ENCODE peak calls at places on chromosomes 2 and 18, in five cellular contexts. One of them, this sample, is unnamed.

GRCh38 chr18:72180689-72181088 is 363.5 kb downstream of the CBLN2 start:
- DNase-seq in neural progenitor cell: no peak
- DNase-seq in trophoblast cell: no peak
- DNase-seq in neuronal stem cell: no peak
- DNase-seq in HCT116: no peak
- DNase-seq in this sample: no peak

GRCh38 chr2:86275384-86275799 is 62.0 kb downstream of the REEP1 start:
- DNase-seq in HCT116: no peak
- DNase-seq in neuronal stem cell: no peak
- DNase-seq in neural progenitor cell: no peak
- DNase-seq in trophoblast cell: no peak
- DNase-seq in this sample: no peak

GRCh38 chr18:48698707-48699106 is 159.9 kb downstream of the CTIF start:
- DNase-seq in neural progenitor cell: no peak
- DNase-seq in HCT116: no peak
- DNase-seq in trophoblast cell: no peak
- DNase-seq in neuronal stem cell: no peak
- DNase-seq in this sample: no peak

GRCh38 chr2:182503886-182504285 is 77.0 kb upstream of the PDE1A start:
- DNase-seq in trophoblast cell: peak; percentile 76
- DNase-seq in neural progenitor cell: no peak
- DNase-seq in neuronal stem cell: no peak
- DNase-seq in HCT116: no peak
- DNase-seq in this sample: no peak

GRCh38 chr2:156944871-156945270 is 312.6 kb upstream of the GALNT5 start:
- DNase-seq in neuronal stem cell: no peak
- DNase-seq in trophoblast cell: no peak
- DNase-seq in HCT116: no peak
- DNase-seq in neural progenitor cell: no peak
- DNase-seq in this sample: no peak

GRCh38 chr2:127154985-127155650 is 48.2 kb upstream of the BIN1 start:
- DNase-seq in trophoblast cell: no peak
- DNase-seq in neural progenitor cell: no peak
- DNase-seq in HCT116: no peak
- DNase-seq in neuronal stem cell: no peak
- DNase-seq in this sample: no peak

GRCh38 chr2:216163518-216163917 is 54.4 kb downstream of the XRCC5 start:
- DNase-seq in neuronal stem cell: no peak
- DNase-seq in HCT116: no peak
- DNase-seq in neural progenitor cell: no peak
- DNase-seq in trophoblast cell: no peak
- DNase-seq in this sample: no peak

GRCh38 chr18:45049548-45050307 is 369.0 kb downstream of the SETBP1 start:
- DNase-seq in neural progenitor cell: no peak
- DNase-seq in neuronal stem cell: no peak
- DNase-seq in trophoblast cell: no peak
- DNase-seq in HCT116: no peak
- DNase-seq in this sample: no peak

GRCh38 chr2:11550901-11551568 is 17.2 kb downstream of the GREB1 start:
- DNase-seq in HCT116: no peak
- DNase-seq in neuronal stem cell: no peak
- DNase-seq in trophoblast cell: no peak
- DNase-seq in neural progenitor cell: no peak
- DNase-seq in this sample: no peak

GRCh38 chr18:26654173-26655009 is 106.0 kb upstream of the KCTD1 start:
- DNase-seq in neuronal stem cell: no peak
- DNase-seq in HCT116: no peak
- DNase-seq in trophoblast cell: no peak
- DNase-seq in neural progenitor cell: no peak
- DNase-seq in this sample: no peak

GRCh38 chr2:197827618-197828017 is 23.2 kb downstream of the PLCL1 start:
- DNase-seq in trophoblast cell: no peak
- DNase-seq in HCT116: no peak
- DNase-seq in neuronal stem cell: no peak
- DNase-seq in neural progenitor cell: no peak
- DNase-seq in this sample: no peak

GRCh38 chr18:61948196-61948800 is 55.5 kb upstream of the RNF152 start:
- DNase-seq in HCT116: no peak
- DNase-seq in neural progenitor cell: peak; percentile 39
- DNase-seq in neuronal stem cell: peak; percentile 59
- DNase-seq in trophoblast cell: no peak
- DNase-seq in this sample: no peak

GRCh38 chr2:206736935-206737334 is 18.7 kb upstream of the DYTN start:
- DNase-seq in HCT116: no peak
- DNase-seq in neural progenitor cell: no peak
- DNase-seq in neuronal stem cell: no peak
- DNase-seq in trophoblast cell: no peak
- DNase-seq in this sample: no peak

GRCh38 chr2:141728142-141728541 is 402.7 kb downstream of the LRP1B start:
- DNase-seq in trophoblast cell: no peak
- DNase-seq in neuronal stem cell: no peak
- DNase-seq in HCT116: no peak
- DNase-seq in neural progenitor cell: peak; percentile 35
- DNase-seq in this sample: peak; percentile 15

GRCh38 chr2:158191076-158191566 is 89.4 kb downstream of the UPP2 start:
- DNase-seq in neural progenitor cell: peak; percentile 23
- DNase-seq in neuronal stem cell: no peak
- DNase-seq in HCT116: peak; percentile 13
- DNase-seq in trophoblast cell: no peak
- DNase-seq in this sample: no peak

GRCh38 chr2:200319587-200320337 is 13.3 kb downstream of the SPATS2L start:
- DNase-seq in neural progenitor cell: no peak
- DNase-seq in trophoblast cell: peak; percentile 46
- DNase-seq in HCT116: no peak
- DNase-seq in neuronal stem cell: no peak
- DNase-seq in this sample: no peak

GRCh38 chr2:165293439-165294420 is 54.5 kb downstream of the SCN2A start:
- DNase-seq in trophoblast cell: peak; percentile 95
- DNase-seq in neuronal stem cell: peak; percentile 70
- DNase-seq in neural progenitor cell: peak; percentile 94
- DNase-seq in HCT116: peak; percentile 79
- DNase-seq in this sample: peak; percentile 89

GRCh38 chr2:40488101-40488598 is 36.3 kb upstream of the SLC8A1 start:
- DNase-seq in neural progenitor cell: peak; percentile 58
- DNase-seq in trophoblast cell: peak; percentile 40
- DNase-seq in HCT116: peak; percentile 2
- DNase-seq in neuronal stem cell: peak; percentile 44
- DNase-seq in this sample: no peak

GRCh38 chr2:129233751-129234406 is 745.6 kb upstream of the RAB6C start:
- DNase-seq in trophoblast cell: peak; percentile 42
- DNase-seq in neural progenitor cell: peak; percentile 52
- DNase-seq in neuronal stem cell: peak; percentile 6
- DNase-seq in HCT116: no peak
- DNase-seq in this sample: no peak

GRCh38 chr2:215027775-215028174 is 110.7 kb downstream of the ABCA12 start:
- DNase-seq in neural progenitor cell: no peak
- DNase-seq in neuronal stem cell: no peak
- DNase-seq in HCT116: no peak
- DNase-seq in trophoblast cell: no peak
- DNase-seq in this sample: no peak

GRCh38 chr2:221997100-221997499 is 301.7 kb downstream of the PAX3 start:
- DNase-seq in trophoblast cell: peak; percentile 76
- DNase-seq in HCT116: peak; percentile 43
- DNase-seq in neuronal stem cell: no peak
- DNase-seq in neural progenitor cell: no peak
- DNase-seq in this sample: peak; percentile 40

GRCh38 chr2:49444005-49444404 is 289.7 kb upstream of the FSHR start:
- DNase-seq in neuronal stem cell: no peak
- DNase-seq in HCT116: no peak
- DNase-seq in trophoblast cell: no peak
- DNase-seq in neural progenitor cell: no peak
- DNase-seq in this sample: no peak

GRCh38 chr2:3512086-3512485 is 7.2 kb downstream of the ADI1 start:
- DNase-seq in neural progenitor cell: no peak
- DNase-seq in HCT116: no peak
- DNase-seq in neuronal stem cell: no peak
- DNase-seq in trophoblast cell: no peak
- DNase-seq in this sample: peak; percentile 61

GRCh38 chr2:208584387-208584965 is 177.9 kb downstream of the PTH2R start:
- DNase-seq in trophoblast cell: no peak
- DNase-seq in neural progenitor cell: peak; percentile 25
- DNase-seq in neuronal stem cell: peak; percentile 9
- DNase-seq in HCT116: no peak
- DNase-seq in this sample: no peak

GRCh38 chr2:18988557-18989232 is 369.7 kb downstream of the OSR1 start:
- DNase-seq in neural progenitor cell: peak; percentile 82
- DNase-seq in trophoblast cell: no peak
- DNase-seq in HCT116: no peak
- DNase-seq in neuronal stem cell: peak; percentile 73
- DNase-seq in this sample: peak; percentile 30
- H3K9ac ChIP-seq in neural progenitor cell: no peak overlapping the region
- H3K9ac ChIP-seq in trophoblast cell: no peak overlapping the region
- H3K9ac ChIP-seq in HCT116: no peak overlapping the region
- H3K9ac ChIP-seq in neuronal stem cell: no peak overlapping the region
- H3K9ac ChIP-seq in this sample: no peak overlapping the region

GRCh38 chr2:235670974-235671787 is 177.3 kb downstream of the AGAP1 start:
- DNase-seq in neural progenitor cell: peak; percentile 14
- DNase-seq in neuronal stem cell: no peak
- DNase-seq in trophoblast cell: no peak
- DNase-seq in HCT116: no peak
- DNase-seq in this sample: no peak
- H3K9ac ChIP-seq in neural progenitor cell: no peak overlapping the region
- H3K9ac ChIP-seq in neuronal stem cell: peak overlapping the region; percentile 83
- H3K9ac ChIP-seq in trophoblast cell: no peak overlapping the region
- H3K9ac ChIP-seq in HCT116: no peak overlapping the region
- H3K9ac ChIP-seq in this sample: peak overlapping the region; percentile 76

GRCh38 chr2:10389596-10389995 is 58.5 kb downstream of the ODC1 start:
- DNase-seq in neural progenitor cell: no peak
- DNase-seq in trophoblast cell: peak; percentile 59
- DNase-seq in HCT116: no peak
- DNase-seq in neuronal stem cell: no peak
- DNase-seq in this sample: no peak

GRCh38 chr2:10389191-10389590 is 58.9 kb downstream of the ODC1 start:
- DNase-seq in neuronal stem cell: no peak
- DNase-seq in trophoblast cell: no peak
- DNase-seq in neural progenitor cell: no peak
- DNase-seq in HCT116: no peak
- DNase-seq in this sample: no peak

GRCh38 chr2:10392100-10392499 is 56.0 kb downstream of the ODC1 start:
- DNase-seq in neural progenitor cell: no peak
- DNase-seq in trophoblast cell: peak; percentile 64
- DNase-seq in neuronal stem cell: no peak
- DNase-seq in HCT116: no peak
- DNase-seq in this sample: no peak

GRCh38 chr2:10392548-10392947 is 55.6 kb downstream of the ODC1 start:
- DNase-seq in HCT116: no peak
- DNase-seq in trophoblast cell: peak; percentile 59
- DNase-seq in neuronal stem cell: no peak
- DNase-seq in neural progenitor cell: no peak
- DNase-seq in this sample: no peak

DNA sequence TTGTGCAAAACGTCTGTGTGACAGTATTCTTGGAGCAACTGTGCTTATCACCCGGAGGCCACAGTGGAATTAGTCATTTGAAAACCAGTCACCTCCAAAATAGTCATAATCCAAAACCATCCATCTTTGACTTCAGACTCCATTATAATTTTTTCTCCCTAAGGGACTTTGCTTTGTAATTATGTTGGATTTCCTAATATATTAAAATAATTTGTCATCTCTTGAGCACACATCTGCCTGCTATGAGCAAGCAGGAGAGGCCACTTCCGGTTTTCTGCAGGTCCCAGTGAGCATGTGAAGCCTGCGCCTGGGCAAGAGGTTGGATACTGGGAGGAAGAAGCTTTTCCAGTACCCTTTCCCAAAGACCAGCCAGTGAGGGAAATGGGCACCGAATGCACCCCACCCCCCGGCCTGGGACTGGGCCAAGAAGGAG is 57.7 kb downstream of the ODC1 start:
- DNase-seq in neuronal stem cell: no peak
- DNase-seq in trophoblast cell: peak; percentile 72
- DNase-seq in neural progenitor cell: no peak
- DNase-seq in HCT116: no peak
- DNase-seq in this sample: no peak
- H3K9ac ChIP-seq in neuronal stem cell: no peak overlapping the region
- H3K9ac ChIP-seq in trophoblast cell: no peak overlapping the region
- H3K9ac ChIP-seq in neural progenitor cell: no peak overlapping the region
- H3K9ac ChIP-seq in HCT116: no peak overlapping the region
- H3K9ac ChIP-seq in this sample: no peak overlapping the region

GRCh38 chr2:37340637-37341036 is 3.8 kb upstream of the QPCT start:
- DNase-seq in trophoblast cell: no peak
- DNase-seq in HCT116: no peak
- DNase-seq in neural progenitor cell: no peak
- DNase-seq in neuronal stem cell: no peak
- DNase-seq in this sample: no peak

GRCh38 chr2:37342636-37343211 is 1.7 kb upstream of the QPCT start:
- DNase-seq in neural progenitor cell: no peak
- DNase-seq in trophoblast cell: peak; percentile 46
- DNase-seq in HCT116: no peak
- DNase-seq in neuronal stem cell: no peak
- DNase-seq in this sample: no peak

GRCh38 chr2:37344453-37345361 is at the start of gene QPCT:
- DNase-seq in neural progenitor cell: no peak
- DNase-seq in neuronal stem cell: no peak
- DNase-seq in HCT116: no peak
- DNase-seq in trophoblast cell: peak; percentile 45
- DNase-seq in this sample: no peak

GRCh38 chr2:37348155-37348554 is 3.7 kb downstream of the QPCT start:
- DNase-seq in neural progenitor cell: no peak
- DNase-seq in neuronal stem cell: no peak
- DNase-seq in trophoblast cell: no peak
- DNase-seq in HCT116: no peak
- DNase-seq in this sample: no peak

DNA sequence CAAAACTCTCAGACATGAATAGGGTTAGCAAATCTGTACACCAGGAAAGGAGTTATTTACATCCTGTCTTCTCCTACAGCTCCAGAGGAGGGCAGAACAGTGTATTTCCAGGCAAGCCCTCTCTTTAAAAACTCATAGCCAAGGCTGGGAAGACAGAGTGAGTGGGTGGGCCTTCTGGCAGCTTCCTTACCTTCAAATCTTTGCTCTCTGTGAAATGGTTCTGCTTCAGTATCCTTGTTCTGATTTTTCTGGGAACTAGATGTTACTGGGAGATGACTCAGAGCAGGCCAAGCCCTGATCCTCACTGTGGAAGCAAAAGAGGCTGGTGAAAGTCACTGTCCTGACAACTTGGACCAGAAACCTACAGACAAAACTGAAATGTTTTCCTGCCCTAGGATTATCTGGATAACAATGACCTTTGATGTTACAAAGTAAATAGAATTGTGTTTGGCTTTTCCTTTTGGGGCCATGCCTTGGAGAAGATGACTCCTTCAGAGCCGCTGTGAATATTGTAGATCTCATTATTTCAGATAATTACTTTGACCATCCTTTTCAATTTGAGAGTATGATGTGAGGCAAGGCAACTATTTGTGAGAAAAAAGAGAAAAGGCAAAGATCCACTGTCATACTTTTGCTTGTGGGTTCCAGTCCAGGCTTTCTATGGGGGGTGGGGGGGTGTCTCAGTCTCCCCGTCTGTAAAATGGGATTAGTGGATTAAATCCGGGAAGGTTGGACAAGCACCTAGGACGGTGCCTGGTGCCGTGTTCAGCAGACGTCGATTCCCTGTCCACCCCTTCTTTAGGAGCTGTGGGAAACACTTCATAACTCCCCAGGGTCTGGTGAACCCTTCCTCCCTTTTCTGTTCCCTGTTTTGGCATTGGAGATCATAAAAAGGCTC is 644 bp upstream of the QPCT start:
- DNase-seq in trophoblast cell: no peak
- DNase-seq in neuronal stem cell: no peak
- DNase-seq in HCT116: no peak
- DNase-seq in neural progenitor cell: peak; percentile 26
- DNase-seq in this sample: no peak
- H3K9ac ChIP-seq in trophoblast cell: no peak overlapping the region
- H3K9ac ChIP-seq in neuronal stem cell: no peak overlapping the region
- H3K9ac ChIP-seq in HCT116: no peak overlapping the region
- H3K9ac ChIP-seq in neural progenitor cell: no peak overlapping the region
- H3K9ac ChIP-seq in this sample: no peak overlapping the region

GRCh38 chr2:159612255-159612901 is 4.0 kb downstream of the BAZ2B start:
- DNase-seq in neural progenitor cell: peak; percentile 56
- DNase-seq in neuronal stem cell: peak; percentile 41
- DNase-seq in HCT116: no peak
- DNase-seq in trophoblast cell: no peak
- DNase-seq in this sample: no peak
- H3K9ac ChIP-seq in neural progenitor cell: no peak overlapping the region
- H3K9ac ChIP-seq in neuronal stem cell: no peak overlapping the region
- H3K9ac ChIP-seq in HCT116: no peak overlapping the region
- H3K9ac ChIP-seq in trophoblast cell: no peak overlapping the region
- H3K9ac ChIP-seq in this sample: no peak overlapping the region